ENCODE peak calls at places on chromosomes 16 and 17, in eight cellular contexts. C is neural progenitor cell, O is hepatocyte, E is PC-9, G is upper lobe of left lung, L is astrocyte, M is fibroblast of lung, U is colonic mucosa. I is an unnamed sample.

GRCh38 chr17:75665981-75666380 is 973 bp downstream of the RECQL5 start:
- DNase-seq in M (no peak), C (no peak), O (no peak), E (no peak), G (no peak), L (no peak), U (no peak), I (no peak)

GRCh38 chr16:46620265-46621005 is 744 bp downstream of the SHCBP1 start:
- DNase-seq in O (no peak), U (peak), E (no peak), M (peak), L (no peak), G (no peak), C (no peak), I (no peak)

GRCh38 chr17:66715745-66716156 is 119.2 kb upstream of the CACNG5 start:
- DNase-seq in E (peak), U (peak), L (peak), G (no peak), O (peak), M (peak), C (peak), I (peak)

GRCh38 chr16:2252806-2253148 is 1.4 kb upstream of the ECI1 start:
- DNase-seq in O (no peak), L (no peak), C (no peak), G (no peak), M (no peak), E (no peak), U (no peak), I (no peak)

GRCh38 chr17:65800655-65801054 is 239.2 kb upstream of the AXIN2 start:
- DNase-seq in M (peak), U (no peak), E (no peak), O (no peak), G (no peak), L (peak), C (no peak), I (no peak)

GRCh38 chr16:67884684-67885083 is at the start of gene NRN1L:
- DNase-seq in O (peak), C (peak), U (peak), E (no peak), L (peak), M (peak), G (peak), I (peak)

GRCh38 chr17:35890774-35891155 is 10.6 kb upstream of the CCL5 start:
- DNase-seq in M (no peak), C (peak), L (no peak), G (peak), E (no peak), U (peak), O (no peak), I (no peak)

GRCh38 chr17:37527249-37527851 is 37.7 kb downstream of the DUSP14 start:
- DNase-seq in E (no peak), L (peak), U (peak), C (peak), G (no peak), O (peak), M (peak), I (peak)

GRCh38 chr17:40828454-40829039 is 6.1 kb upstream of the KRT10 start:
- DNase-seq in O (no peak), G (no peak), E (no peak), C (no peak), M (peak), U (no peak), L (peak), I (no peak)

GRCh38 chr17:49887086-49887743 is 39.3 kb upstream of the TAC4 start:
- DNase-seq in G (peak), L (no peak), E (peak), O (peak), U (no peak), C (no peak), M (no peak), I (no peak)

GRCh38 chr16:23351360-23351759 is 49.3 kb downstream of the SCNN1B start:
- DNase-seq in G (no peak), M (no peak), L (no peak), E (no peak), C (no peak), U (peak), O (no peak), I (no peak)

GRCh38 chr16:77775911-77776909 is 12.2 kb upstream of the VAT1L start:
- DNase-seq in C (no peak), G (no peak), E (no peak), L (peak), M (peak), O (no peak), U (no peak), I (no peak)

GRCh38 chr16:73329363-73330306 is 281.7 kb upstream of the ZFHX3 start:
- DNase-seq in G (no peak), L (peak), E (no peak), C (peak), U (peak), M (peak), O (peak), I (no peak)

GRCh38 chr17:77476920-77477805 is 336.4 kb downstream of the SEC14L1 start:
- DNase-seq in E (no peak), U (peak), O (peak), C (no peak), G (no peak), L (peak), M (peak), I (no peak)

GRCh38 chr17:10743316-10744009 is 13.6 kb upstream of the TMEM220 start:
- DNase-seq in U (no peak), G (no peak), L (peak), M (peak), C (no peak), O (no peak), E (no peak), I (no peak)

GRCh38 chr17:39754958-39755549 is 17.3 kb downstream of the GRB7 start:
- DNase-seq in C (peak), M (no peak), L (no peak), E (no peak), U (peak), G (peak), O (peak), I (peak)

GRCh38 chr16:84144301-84144858 is 597 bp downstream of the HSDL1 start:
- DNase-seq in M (no peak), C (peak), O (peak), G (peak), U (peak), L (no peak), E (no peak), I (peak)

GRCh38 chr16:77782694-77783093 is 5.7 kb upstream of the VAT1L start:
- DNase-seq in C (no peak), E (no peak), G (no peak), U (no peak), M (no peak), O (no peak), L (no peak), I (peak)

GRCh38 chr16:4353675-4354074 is 2.6 kb upstream of the PAM16 start:
- DNase-seq in L (no peak), M (no peak), O (no peak), G (no peak), E (peak), C (no peak), U (no peak), I (no peak)

GRCh38 chr16:86619263-86619935 is 41.0 kb downstream of the FOXL1 start:
- DNase-seq in M (no peak), O (no peak), G (no peak), L (no peak), U (no peak), C (no peak), E (no peak), I (no peak)

GRCh38 chr16:80347900-80348299 is 192.9 kb upstream of the DYNLRB2 start:
- DNase-seq in M (peak), O (no peak), C (no peak), E (no peak), G (peak), U (no peak), L (peak), I (no peak)

GRCh38 chr16:83912152-83912948 is 13.4 kb downstream of the MLYCD start:
- DNase-seq in E (no peak), O (no peak), L (no peak), C (no peak), G (no peak), U (no peak), M (no peak), I (no peak)

GRCh38 chr16:15033309-15033707 is 22.6 kb downstream of the NTAN1 start:
- DNase-seq in G (no peak), O (peak), M (no peak), E (no peak), C (no peak), L (no peak), U (no peak), I (no peak)

GRCh38 chr17:73324711-73325526 is 13.1 kb upstream of the CDC42EP4 start:
- DNase-seq in O (no peak), C (no peak), L (no peak), G (no peak), U (no peak), M (no peak), E (no peak), I (no peak)

GRCh38 chr16:47903470-47903869 is 252.3 kb downstream of the ABCC12 start:
- DNase-seq in C (no peak), U (no peak), O (no peak), L (no peak), G (no peak), E (no peak), M (no peak), I (no peak)

GRCh38 chr17:57946798-57947358 is 8.3 kb downstream of the CUEDC1 start:
- DNase-seq in L (peak), C (no peak), M (peak), E (no peak), O (peak), U (peak), G (peak), I (peak)

GRCh38 chr16:23357761-23358290 is 55.7 kb downstream of the SCNN1B start:
- DNase-seq in E (no peak), L (no peak), U (no peak), M (no peak), C (no peak), G (no peak), O (no peak), I (no peak)

GRCh38 chr16:65409505-65409904 is 287.6 kb upstream of the CDH11 start:
- DNase-seq in U (no peak), G (no peak), O (no peak), C (no peak), L (peak), E (no peak), M (peak), I (no peak)

GRCh38 chr16:82738699-82739098 is 111.9 kb downstream of the CDH13 start:
- DNase-seq in G (no peak), U (no peak), E (no peak), C (no peak), O (no peak), L (no peak), M (no peak), I (no peak)

GRCh38 chr16:46817961-46818360 is 13.0 kb downstream of the C16orf87 start:
- DNase-seq in C (no peak), G (no peak), M (peak), E (no peak), U (no peak), O (no peak), L (peak), I (no peak)

GRCh38 chr17:214881-215331 is 33.5 kb upstream of the DOC2B start:
- DNase-seq in U (no peak), C (no peak), O (no peak), E (no peak), L (no peak), G (peak), M (no peak), I (peak)

GRCh38 chr17:64994281-64994680 is 62.3 kb downstream of the GNA13 start:
- DNase-seq in M (no peak), E (peak), C (no peak), L (no peak), U (no peak), G (no peak), O (no peak), I (no peak)

GRCh38 chr16:87740909-87741424 is 24.8 kb downstream of the KLHDC4 start:
- DNase-seq in C (no peak), L (peak), M (peak), U (no peak), E (no peak), G (no peak), O (no peak), I (no peak)

GRCh38 chr17:39235555-39236221 is 9.9 kb upstream of the STAC2 start:
- DNase-seq in M (peak), U (peak), L (peak), E (no peak), G (no peak), C (peak), O (peak), I (peak)

GRCh38 chr17:42438600-42439567 is 15.8 kb upstream of the CAVIN1 start:
- DNase-seq in M (no peak), O (no peak), G (peak), E (no peak), L (no peak), U (peak), C (no peak), I (peak)

GRCh38 chr16:84617068-84617630 is 729 bp downstream of the COTL1 start:
- DNase-seq in E (no peak), M (no peak), U (no peak), L (no peak), C (peak), O (peak), G (no peak), I (no peak)

GRCh38 chr16:49651980-49652379 is 203.9 kb downstream of the ZNF423 start:
- DNase-seq in C (no peak), L (no peak), G (no peak), E (no peak), O (no peak), M (no peak), U (no peak), I (no peak)

GRCh38 chr17:16262201-16262600 is 45.2 kb downstream of the PIGL start:
- DNase-seq in M (peak), G (no peak), L (peak), U (no peak), C (no peak), E (no peak), O (no peak), I (no peak)

GRCh38 chr17:74457146-74457819 is 9.2 kb upstream of the CD300A start:
- DNase-seq in E (no peak), U (peak), C (peak), L (no peak), O (peak), G (peak), M (peak), I (peak)

GRCh38 chr16:89123001-89123830 is 29.6 kb downstream of the ACSF3 start:
- DNase-seq in L (no peak), O (no peak), U (no peak), G (no peak), E (no peak), C (no peak), M (no peak), I (no peak)

GRCh38 chr16:89120921-89121351 is 27.3 kb downstream of the ACSF3 start:
- DNase-seq in G (no peak), U (no peak), O (no peak), E (no peak), M (no peak), L (no peak), C (no peak), I (no peak)

GRCh38 chr16:89122322-89122831 is 28.7 kb downstream of the ACSF3 start:
- DNase-seq in E (no peak), M (no peak), U (peak), G (peak), C (no peak), L (no peak), O (no peak), I (no peak)

GRCh38 chr16:89120281-89120680 is 26.6 kb downstream of the ACSF3 start:
- DNase-seq in C (no peak), L (no peak), G (no peak), O (no peak), U (no peak), M (no peak), E (no peak), I (no peak)

GRCh38 chr16:89121691-89122321 is 28.2 kb downstream of the ACSF3 start:
- DNase-seq in G (no peak), M (no peak), C (no peak), O (no peak), U (no peak), L (no peak), E (no peak), I (no peak)
- H3K27ac ChIP-seq in G (no peak), M (no peak), C (no peak), O (no peak), U (peak), L (no peak), E (no peak), I (no peak)

GRCh38 chr16:29975811-29976511 is 2.3 kb downstream of the TAOK2 start:
- DNase-seq in M (no peak), C (no peak), G (no peak), L (no peak), U (no peak), E (no peak), O (no peak), I (no peak)

GRCh38 chr16:29975134-29975538 is 1.5 kb downstream of the TAOK2 start:
- DNase-seq in G (no peak), U (no peak), E (no peak), M (no peak), L (no peak), O (no peak), C (no peak), I (no peak)

GRCh38 chr16:29978564-29979270 is 5.0 kb downstream of the TAOK2 start:
- DNase-seq in O (no peak), U (no peak), M (no peak), L (no peak), C (no peak), G (no peak), E (no peak), I (no peak)

GRCh38 chr16:29977063-29977462 is 3.4 kb downstream of the TAOK2 start:
- DNase-seq in C (no peak), L (no peak), E (no peak), M (no peak), O (no peak), U (no peak), G (no peak), I (no peak)

DNA sequence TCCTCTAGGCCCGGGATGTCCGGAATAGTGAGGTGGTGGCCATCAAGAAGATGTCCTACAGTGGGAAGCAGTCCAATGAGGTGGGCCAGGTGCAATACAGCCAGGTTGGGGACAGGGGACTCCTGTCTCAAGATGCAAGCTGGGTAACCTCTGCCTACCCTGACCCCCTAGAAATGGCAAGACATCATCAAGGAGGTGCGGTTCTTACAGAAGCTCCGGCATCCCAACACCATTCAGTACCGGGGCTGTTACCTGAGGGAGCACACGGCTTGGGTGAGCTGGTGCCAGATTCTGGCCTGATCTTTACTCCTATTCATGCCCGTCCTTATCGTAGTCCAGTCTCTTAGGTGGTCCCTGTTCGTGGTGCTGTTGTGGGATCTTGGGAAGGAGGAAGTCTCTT is 4.4 kb downstream of the TAOK2 start:
- DNase-seq in M (no peak), U (no peak), E (no peak), O (no peak), C (no peak), G (no peak), L (no peak), I (no peak)
- H3K27ac ChIP-seq in M (no peak), U (no peak), E (no peak), O (no peak), C (no peak), G (peak), L (no peak), I (no peak)

GRCh38 chr16:19804538-19805323 is 79.9 kb downstream of the GPRC5B start:
- DNase-seq in L (no peak), U (peak), O (no peak), M (peak), C (peak), G (peak), E (peak), I (no peak)
- H3K27ac ChIP-seq in L (no peak), U (no peak), O (no peak), M (no peak), C (peak), G (peak), E (peak), I (no peak)

DNA sequence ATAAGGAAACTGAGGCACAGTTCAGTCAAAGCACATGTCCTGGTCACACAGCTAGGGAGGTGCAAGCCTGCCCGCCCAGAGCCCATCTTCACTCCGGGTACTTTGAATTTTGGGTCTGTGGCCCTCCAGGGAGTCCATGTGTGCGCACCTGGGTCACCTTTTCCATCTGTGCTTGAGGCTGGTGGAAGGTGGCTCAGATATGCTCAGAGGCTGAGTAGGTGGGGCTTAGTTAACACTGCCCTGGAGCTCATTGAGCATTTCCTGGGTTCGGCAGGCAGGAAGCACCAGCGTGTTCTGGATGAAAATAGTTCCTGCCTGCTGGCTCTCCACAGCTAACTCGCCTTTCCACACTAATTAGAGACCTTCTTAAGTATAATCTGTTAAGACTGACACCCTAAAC is 19.2 kb downstream of the FAM234A start:
- DNase-seq in L (no peak), C (no peak), M (no peak), G (no peak), U (peak), E (no peak), O (no peak), I (no peak)
- H3K27ac ChIP-seq in L (no peak), C (no peak), M (no peak), G (no peak), U (peak), E (no peak), O (no peak), I (no peak)

GRCh38 chr16:10466861-10467260 is 81.0 kb downstream of the ATF7IP2 start:
- DNase-seq in E (no peak), O (no peak), L (no peak), U (no peak), M (no peak), G (no peak), C (no peak), I (no peak)
- H3K27ac ChIP-seq in E (no peak), O (no peak), L (no peak), U (no peak), M (no peak), G (no peak), C (no peak), I (no peak)

I was measured in WERI-Rb-1.